ENCODE peak calls at places on chromosomes 5 and 9, in nine cellular contexts. J is HCT116, W is astrocyte of the spinal cord, R is right lobe of liver, V is fibroblast of mammary gland, Y is stomach, U is cardiac muscle cell, F is suprapubic skin, S is fibroblast of pulmonary artery. X is an unnamed sample.

GRCh38 chr9:117081641-117082317 is 333.1 kb downstream of the ASTN2 start:
- DNase-seq in S (no peak), V (peak), W (no peak), R (no peak), J (no peak), U (no peak), Y (no peak), F (no peak), X (no peak)

GRCh38 chr9:93267091-93267541 is 83.2 kb downstream of the WNK2 start:
- DNase-seq in W (no peak), V (no peak), F (peak), Y (peak), S (no peak), U (no peak), J (no peak), R (no peak), X (no peak)

GRCh38 chr5:170312666-170313065 is 15.1 kb upstream of the LCP2 start:
- DNase-seq in J (no peak), W (peak), R (no peak), Y (no peak), S (peak), F (no peak), U (peak), V (peak), X (no peak)

GRCh38 chr9:93183663-93184438 is at the start of gene WNK2:
- DNase-seq in W (no peak), U (peak), J (no peak), R (no peak), S (no peak), V (peak), F (peak), Y (peak), X (no peak)

GRCh38 chr9:27888661-27889295 is 315.5 kb upstream of the C9orf72 start:
- DNase-seq in V (peak), S (peak), J (peak), W (no peak), F (no peak), Y (peak), R (peak), U (peak), X (no peak)

GRCh38 chr9:115985657-115986056 is 167.9 kb upstream of the PAPPA start:
- DNase-seq in V (no peak), Y (no peak), U (no peak), S (no peak), W (no peak), J (no peak), R (no peak), F (no peak), X (no peak)

GRCh38 chr5:151156732-151157402 is 712 bp downstream of the ANXA6 start:
- DNase-seq in F (no peak), V (peak), J (no peak), Y (no peak), U (peak), S (no peak), W (peak), R (no peak), X (no peak)

GRCh38 chr9:27749838-27750237 is 176.6 kb upstream of the C9orf72 start:
- DNase-seq in R (no peak), V (no peak), U (no peak), S (no peak), Y (no peak), J (no peak), F (no peak), W (no peak), X (no peak)

GRCh38 chr9:131406567-131407436 is 12.9 kb downstream of the PRRC2B start:
- DNase-seq in V (no peak), R (no peak), F (no peak), U (no peak), S (no peak), W (peak), Y (no peak), J (no peak), X (no peak)

GRCh38 chr5:150601774-150602345 is 38.6 kb upstream of the SYNPO start:
- DNase-seq in Y (no peak), W (no peak), F (no peak), V (no peak), J (no peak), R (peak), S (no peak), U (no peak), X (no peak)

GRCh38 chr5:101678494-101679193 is 617.4 kb downstream of the SLCO4C1 start:
- DNase-seq in J (peak), Y (peak), R (no peak), F (peak), W (peak), V (peak), S (peak), U (peak), X (no peak)

GRCh38 chr9:133767625-133768024 is 29.5 kb upstream of the SARDH start:
- DNase-seq in W (no peak), U (no peak), Y (peak), S (no peak), R (no peak), V (no peak), F (no peak), J (no peak), X (no peak)

GRCh38 chr5:157365732-157366131 is 94.3 kb upstream of the NIPAL4 start:
- DNase-seq in J (no peak), R (no peak), F (no peak), W (no peak), Y (no peak), U (no peak), S (no peak), V (peak), X (no peak)

GRCh38 chr5:64864171-64864570 is 95.4 kb downstream of the CWC27 start:
- DNase-seq in V (no peak), W (no peak), J (no peak), R (no peak), Y (no peak), U (no peak), S (no peak), F (no peak), X (no peak)

GRCh38 chr9:93690618-93691017 is 114.2 kb downstream of the PHF2 start:
- DNase-seq in V (no peak), J (no peak), W (no peak), Y (no peak), U (no peak), R (no peak), F (no peak), S (no peak), X (no peak)

GRCh38 chr5:17157916-17158529 is 59.4 kb upstream of the BASP1 start:
- DNase-seq in F (no peak), V (peak), Y (no peak), U (peak), J (no peak), S (peak), R (no peak), W (peak), X (no peak)

GRCh38 chr5:161086456-161086855 is 234.4 kb upstream of the ATP10B start:
- DNase-seq in Y (no peak), W (peak), S (no peak), J (no peak), V (peak), F (no peak), U (no peak), R (no peak), X (no peak)

GRCh38 chr5:95901676-95902646 is 59.7 kb downstream of the ELL2 start:
- DNase-seq in Y (no peak), S (peak), R (no peak), W (peak), F (no peak), U (peak), V (peak), J (peak), X (no peak)

GRCh38 chr5:389197-389821 is 53.7 kb upstream of the EXOC3 start:
- DNase-seq in V (no peak), F (peak), Y (no peak), W (no peak), R (no peak), J (no peak), S (no peak), U (no peak), X (no peak)

GRCh38 chr5:131589510-131590348 is 45.3 kb downstream of the RAPGEF6 start:
- DNase-seq in R (no peak), S (peak), V (peak), U (peak), W (peak), Y (no peak), F (no peak), J (peak), X (peak)

GRCh38 chr5:35488786-35489185 is 128.9 kb upstream of the SPEF2 start:
- DNase-seq in R (no peak), Y (no peak), J (no peak), W (no peak), F (no peak), S (no peak), U (no peak), V (no peak), X (no peak)

GRCh38 chr9:36935768-36936497 is 98.1 kb downstream of the PAX5 start:
- DNase-seq in S (no peak), J (no peak), V (no peak), U (no peak), W (no peak), Y (peak), R (no peak), F (no peak), X (peak)

GRCh38 chr9:135677641-135678168 is 14.6 kb downstream of the LCN9 start:
- DNase-seq in F (no peak), J (no peak), R (no peak), U (no peak), W (no peak), S (no peak), Y (no peak), V (no peak), X (no peak)

GRCh38 chr9:131733601-131734061 is 6.2 kb downstream of the RAPGEF1 start:
- DNase-seq in R (no peak), V (peak), U (peak), W (peak), S (peak), Y (peak), F (no peak), J (no peak), X (no peak)

GRCh38 chr9:2227468-2227867 is 212.3 kb downstream of the SMARCA2 start:
- DNase-seq in R (no peak), S (peak), U (peak), W (peak), Y (no peak), F (no peak), V (peak), J (no peak), X (no peak)

GRCh38 chr5:58188287-58188651 is 271.6 kb downstream of the PLK2 start:
- DNase-seq in Y (no peak), W (peak), J (peak), R (no peak), S (peak), F (no peak), U (peak), V (peak), X (no peak)

GRCh38 chr9:133347515-133347984 is 381 bp downstream of the MED22 start:
- DNase-seq in V (no peak), J (no peak), Y (no peak), S (peak), R (peak), F (no peak), W (peak), U (no peak), X (no peak)

GRCh38 chr5:33321026-33321425 is 119.7 kb upstream of the TARS1 start:
- DNase-seq in U (peak), V (peak), S (peak), J (no peak), Y (no peak), F (no peak), R (no peak), W (peak), X (no peak)

GRCh38 chr5:22431406-22431805 is 421.7 kb downstream of the CDH12 start:
- DNase-seq in Y (no peak), U (no peak), W (no peak), S (no peak), R (no peak), J (no peak), F (no peak), V (no peak), X (no peak)

GRCh38 chr5:142816577-142816976 is 46.4 kb downstream of the ARHGAP26 start:
- DNase-seq in V (peak), W (peak), S (peak), Y (peak), F (no peak), R (no peak), U (peak), J (no peak), X (no peak)

GRCh38 chr9:2302606-2303005 is 287.5 kb downstream of the SMARCA2 start:
- DNase-seq in S (peak), V (peak), R (no peak), W (peak), J (no peak), F (no peak), Y (no peak), U (peak), X (no peak)

GRCh38 chr9:77543131-77543822 is 104.8 kb downstream of the GNA14 start:
- DNase-seq in V (no peak), S (no peak), F (no peak), J (no peak), W (no peak), Y (no peak), R (no peak), U (no peak), X (no peak)

GRCh38 chr5:6726006-6726405 is 12.8 kb downstream of the TENT4A start:
- DNase-seq in J (no peak), W (no peak), V (no peak), Y (no peak), U (no peak), S (no peak), R (no peak), F (peak), X (no peak)

GRCh38 chr5:84374568-84374967 is 10.1 kb downstream of the EDIL3 start:
- DNase-seq in R (no peak), Y (no peak), W (no peak), V (no peak), S (no peak), U (no peak), F (no peak), J (no peak), X (no peak)
- H3K4me3 ChIP-seq in R (no peak), Y (no peak), W (no peak), V (no peak), S (no peak), U (no peak), F (no peak), J (no peak), X (no peak)

GRCh38 chr5:31768784-31769183 is 129.9 kb downstream of the PDZD2 start:
- DNase-seq in V (no peak), F (no peak), Y (no peak), R (no peak), U (no peak), J (no peak), S (no peak), W (no peak), X (no peak)
- TF ChIP-seq CTCF in V (no peak), F (no peak), Y (no peak), R (no peak), U (no peak), J (peak), S (no peak), W (no peak), X (no peak)

DNA sequence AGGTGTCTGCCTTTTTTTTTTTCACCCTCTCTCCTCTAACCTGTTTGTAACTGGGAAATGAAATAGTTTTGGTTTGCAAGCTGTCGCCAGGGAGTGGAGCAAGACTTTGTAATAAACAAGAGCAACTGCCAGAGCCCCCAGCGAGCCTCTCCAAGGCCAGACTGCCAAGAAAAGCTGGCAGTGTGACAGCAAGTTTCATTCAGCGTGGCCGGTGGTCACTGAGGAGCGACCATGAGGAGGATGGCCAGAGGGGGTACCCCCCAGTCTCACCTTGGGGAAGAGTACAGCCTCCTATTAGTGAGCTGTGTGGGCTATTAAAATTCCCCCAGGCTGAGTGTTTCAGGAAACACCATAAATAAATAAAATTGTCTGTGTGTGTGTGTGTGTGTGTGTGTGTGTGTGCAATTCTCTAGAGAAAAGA is 49.9 kb downstream of the ZFAND5 start:
- DNase-seq in R (no peak), U (peak), W (peak), Y (peak), J (no peak), V (peak), S (peak), F (peak), X (no peak)
- H3K4me3 ChIP-seq in R (no peak), U (no peak), W (no peak), Y (peak), J (peak), V (no peak), S (no peak), F (peak), X (no peak)

GRCh38 chr5:138354926-138355378 is 2.5 kb downstream of the KDM3B start:
- DNase-seq in U (peak), Y (no peak), F (no peak), S (peak), J (no peak), V (peak), W (peak), R (no peak), X (peak)
- TF ChIP-seq CTCF in U (no peak), Y (no peak), F (no peak), S (no peak), J (no peak), V (peak), W (no peak), R (no peak), X (peak)

DNA sequence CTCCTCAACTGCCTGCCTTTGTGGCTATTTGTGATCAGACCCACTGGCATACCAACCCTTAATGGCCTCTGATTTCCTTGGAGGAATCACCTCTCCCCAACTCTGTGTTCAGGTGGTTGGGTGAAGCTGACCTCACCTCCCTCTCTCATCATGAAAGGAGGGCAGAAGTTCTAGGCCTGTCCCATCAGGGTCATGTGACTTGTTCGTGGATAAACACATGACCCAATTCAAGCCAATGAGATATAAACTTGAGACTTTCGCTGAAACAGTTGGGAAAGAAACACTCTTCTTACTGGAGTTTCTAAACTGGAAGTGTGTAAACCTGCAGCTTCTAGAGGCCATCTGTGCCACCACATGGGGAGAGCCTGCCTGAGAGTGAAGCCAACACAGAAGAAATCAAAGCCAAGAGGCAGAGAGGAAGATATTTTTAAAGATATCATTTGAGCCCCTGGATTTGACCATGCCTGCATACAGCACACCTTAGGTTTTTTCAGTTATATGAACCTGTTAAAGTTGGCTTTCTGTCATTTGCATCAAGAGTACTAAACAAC is 5.8 kb downstream of the GABBR2 start:
- DNase-seq in F (no peak), J (no peak), Y (no peak), V (no peak), S (no peak), U (no peak), R (no peak), W (no peak), X (no peak)
- H3K4me3 ChIP-seq in F (no peak), J (no peak), Y (no peak), V (no peak), S (no peak), U (no peak), R (no peak), W (no peak), X (no peak)

GRCh38 chr9:121744687-121745395 is 93.4 kb downstream of the DAB2IP start:
- DNase-seq in F (no peak), U (no peak), J (no peak), V (no peak), W (peak), Y (no peak), R (no peak), S (no peak), X (no peak)

GRCh38 chr9:121744002-121744686 is 92.7 kb downstream of the DAB2IP start:
- DNase-seq in S (peak), R (peak), W (peak), Y (peak), V (peak), J (no peak), U (peak), F (no peak), X (no peak)

GRCh38 chr9:121745396-121745695 is 93.9 kb downstream of the DAB2IP start:
- DNase-seq in W (no peak), F (no peak), J (no peak), Y (no peak), V (no peak), U (no peak), R (no peak), S (no peak), X (no peak)

GRCh38 chr9:121742923-121743322 is 91.5 kb downstream of the DAB2IP start:
- DNase-seq in W (no peak), J (no peak), F (no peak), U (no peak), S (no peak), R (no peak), Y (no peak), V (no peak), X (no peak)

GRCh38 chr9:121743441-121744001 is 92.1 kb downstream of the DAB2IP start:
- DNase-seq in R (peak), U (peak), Y (peak), J (peak), S (peak), F (peak), W (peak), V (peak), X (no peak)
- TF ChIP-seq CTCF in R (peak), U (no peak), Y (peak), J (no peak), S (no peak), F (no peak), W (no peak), V (no peak), X (no peak)